ENCODE peak calls at places on chromosome 1, in four cellular contexts. One of them, this sample, is unnamed.

GRCh38 chr1:203116048-203116810 is 11.3 kb upstream of the ADORA1 start:
- DNase-seq in IMR-90: no peak
- DNase-seq in mesendoderm: no peak
- DNase-seq in H1: peak
- DNase-seq in this sample: no peak

GRCh38 chr1:199247891-199248290 is 609.1 kb downstream of the PTPRC start:
- DNase-seq in IMR-90: no peak
- DNase-seq in mesendoderm: no peak
- DNase-seq in H1: no peak
- DNase-seq in this sample: no peak

GRCh38 chr1:100511058-100511457 is 26.9 kb upstream of the GPR88 start:
- DNase-seq in IMR-90: no peak
- DNase-seq in mesendoderm: no peak
- DNase-seq in H1: no peak
- DNase-seq in this sample: no peak

GRCh38 chr1:222930097-222930496 is 115.3 kb downstream of the DISP1 start:
- DNase-seq in IMR-90: no peak
- DNase-seq in mesendoderm: no peak
- DNase-seq in H1: no peak
- DNase-seq in this sample: no peak

GRCh38 chr1:234571692-234572091 is 38.3 kb downstream of the IRF2BP2 start:
- DNase-seq in IMR-90: no peak
- DNase-seq in mesendoderm: no peak
- DNase-seq in H1: no peak
- DNase-seq in this sample: no peak

GRCh38 chr1:3890389-3891328 is 9.4 kb downstream of the C1orf174 start:
- DNase-seq in IMR-90: no peak
- DNase-seq in mesendoderm: no peak
- DNase-seq in H1: no peak
- DNase-seq in this sample: no peak

GRCh38 chr1:100188617-100189016 is 10.6 kb upstream of the LRRC39 start:
- DNase-seq in IMR-90: peak
- DNase-seq in mesendoderm: no peak
- DNase-seq in H1: no peak
- DNase-seq in this sample: no peak

GRCh38 chr1:151703813-151704212 is 12.8 kb downstream of the CELF3 start:
- DNase-seq in IMR-90: no peak
- DNase-seq in mesendoderm: no peak
- DNase-seq in H1: no peak
- DNase-seq in this sample: no peak

GRCh38 chr1:109255673-109256072 is 6.3 kb downstream of the CELSR2 start:
- DNase-seq in IMR-90: no peak
- DNase-seq in mesendoderm: no peak
- DNase-seq in H1: no peak
- DNase-seq in this sample: no peak

GRCh38 chr1:9478021-9478420 is 61.2 kb upstream of the SLC25A33 start:
- DNase-seq in IMR-90: no peak
- DNase-seq in mesendoderm: no peak
- DNase-seq in H1: no peak
- DNase-seq in this sample: no peak

GRCh38 chr1:89454845-89455521 is 69.6 kb upstream of the LRRC8B start:
- DNase-seq in IMR-90: peak
- DNase-seq in mesendoderm: peak
- DNase-seq in H1: peak
- DNase-seq in this sample: no peak

GRCh38 chr1:50917128-50917795 is 42.8 kb downstream of the FAF1 start:
- DNase-seq in IMR-90: no peak
- DNase-seq in mesendoderm: no peak
- DNase-seq in H1: no peak
- DNase-seq in this sample: no peak

GRCh38 chr1:63795455-63795854 is 21.6 kb downstream of the ROR1 start:
- DNase-seq in IMR-90: no peak
- DNase-seq in mesendoderm: no peak
- DNase-seq in H1: no peak
- DNase-seq in this sample: no peak

GRCh38 chr1:158087320-158087927 is 93.3 kb upstream of the CD1D start:
- DNase-seq in IMR-90: peak
- DNase-seq in mesendoderm: peak
- DNase-seq in H1: peak
- DNase-seq in this sample: peak

GRCh38 chr1:184900507-184900906 is 73.8 kb downstream of the NIBAN1 start:
- DNase-seq in IMR-90: no peak
- DNase-seq in mesendoderm: no peak
- DNase-seq in H1: no peak
- DNase-seq in this sample: no peak

GRCh38 chr1:17098440-17099317 is 20.6 kb downstream of the PADI2 start:
- DNase-seq in IMR-90: no peak
- DNase-seq in mesendoderm: no peak
- DNase-seq in H1: no peak
- DNase-seq in this sample: no peak

GRCh38 chr1:109466440-109467300 is at the start of gene SYPL2:
- DNase-seq in IMR-90: peak
- DNase-seq in mesendoderm: peak
- DNase-seq in H1: peak
- DNase-seq in this sample: peak

GRCh38 chr1:154906621-154907081 is 29.9 kb downstream of the PMVK start:
- DNase-seq in IMR-90: no peak
- DNase-seq in mesendoderm: peak
- DNase-seq in H1: no peak
- DNase-seq in this sample: no peak

GRCh38 chr1:94926365-94926914 is 470 bp downstream of the CNN3 start:
- DNase-seq in IMR-90: peak
- DNase-seq in mesendoderm: peak
- DNase-seq in H1: peak
- DNase-seq in this sample: peak

GRCh38 chr1:27026621-27027574 is 14.2 kb upstream of the TENT5B start:
- DNase-seq in IMR-90: peak
- DNase-seq in mesendoderm: peak
- DNase-seq in H1: peak
- DNase-seq in this sample: peak

GRCh38 chr1:193338194-193338593 is 151.8 kb upstream of the B3GALT2 start:
- DNase-seq in IMR-90: peak
- DNase-seq in mesendoderm: no peak
- DNase-seq in H1: no peak
- DNase-seq in this sample: no peak

GRCh38 chr1:152582647-152583046 is 2.3 kb upstream of the LCE3D start:
- DNase-seq in IMR-90: peak
- DNase-seq in mesendoderm: no peak
- DNase-seq in H1: no peak
- DNase-seq in this sample: no peak

GRCh38 chr1:29810121-29811120 is 574.1 kb downstream of the PTPRU start:
- DNase-seq in IMR-90: no peak
- DNase-seq in mesendoderm: no peak
- DNase-seq in H1: peak
- DNase-seq in this sample: peak

GRCh38 chr1:228022571-228023293 is 15.9 kb downstream of the WNT3A start:
- DNase-seq in IMR-90: no peak
- DNase-seq in mesendoderm: no peak
- DNase-seq in H1: no peak
- DNase-seq in this sample: peak

GRCh38 chr1:41695118-41695517 is 210.6 kb upstream of the EDN2 start:
- DNase-seq in IMR-90: no peak
- DNase-seq in mesendoderm: no peak
- DNase-seq in H1: no peak
- DNase-seq in this sample: no peak

GRCh38 chr1:224114787-224115175 is 870 bp downstream of the FBXO28 start:
- DNase-seq in IMR-90: no peak
- DNase-seq in mesendoderm: no peak
- DNase-seq in H1: no peak
- DNase-seq in this sample: no peak

GRCh38 chr1:75233302-75233929 is 99.2 kb downstream of the LHX8 start:
- DNase-seq in IMR-90: peak
- DNase-seq in mesendoderm: peak
- DNase-seq in H1: no peak
- DNase-seq in this sample: no peak

GRCh38 chr1:160196143-160196542 is 5.8 kb downstream of the CASQ1 start:
- DNase-seq in IMR-90: no peak
- DNase-seq in mesendoderm: no peak
- DNase-seq in H1: no peak
- DNase-seq in this sample: no peak

GRCh38 chr1:160952129-160952510 is 2.5 kb downstream of the ITLN2 start:
- DNase-seq in IMR-90: no peak
- DNase-seq in mesendoderm: no peak
- DNase-seq in H1: no peak
- DNase-seq in this sample: no peak

GRCh38 chr1:180951881-180952656 is 39.4 kb downstream of the KIAA1614 start:
- DNase-seq in IMR-90: no peak
- DNase-seq in mesendoderm: peak
- DNase-seq in H1: no peak
- DNase-seq in this sample: no peak

GRCh38 chr1:223831755-223832636 is 13.8 kb downstream of the TP53BP2 start:
- DNase-seq in IMR-90: peak
- DNase-seq in mesendoderm: no peak
- DNase-seq in H1: no peak
- DNase-seq in this sample: no peak

GRCh38 chr1:6685381-6685780 is 16.2 kb downstream of the DNAJC11 start:
- DNase-seq in IMR-90: no peak
- DNase-seq in mesendoderm: no peak
- DNase-seq in H1: no peak
- DNase-seq in this sample: no peak

GRCh38 chr1:35047188-35047858 is 15.6 kb upstream of the ZMYM6 start:
- DNase-seq in IMR-90: peak
- DNase-seq in mesendoderm: no peak
- DNase-seq in H1: no peak
- DNase-seq in this sample: no peak

DNA sequence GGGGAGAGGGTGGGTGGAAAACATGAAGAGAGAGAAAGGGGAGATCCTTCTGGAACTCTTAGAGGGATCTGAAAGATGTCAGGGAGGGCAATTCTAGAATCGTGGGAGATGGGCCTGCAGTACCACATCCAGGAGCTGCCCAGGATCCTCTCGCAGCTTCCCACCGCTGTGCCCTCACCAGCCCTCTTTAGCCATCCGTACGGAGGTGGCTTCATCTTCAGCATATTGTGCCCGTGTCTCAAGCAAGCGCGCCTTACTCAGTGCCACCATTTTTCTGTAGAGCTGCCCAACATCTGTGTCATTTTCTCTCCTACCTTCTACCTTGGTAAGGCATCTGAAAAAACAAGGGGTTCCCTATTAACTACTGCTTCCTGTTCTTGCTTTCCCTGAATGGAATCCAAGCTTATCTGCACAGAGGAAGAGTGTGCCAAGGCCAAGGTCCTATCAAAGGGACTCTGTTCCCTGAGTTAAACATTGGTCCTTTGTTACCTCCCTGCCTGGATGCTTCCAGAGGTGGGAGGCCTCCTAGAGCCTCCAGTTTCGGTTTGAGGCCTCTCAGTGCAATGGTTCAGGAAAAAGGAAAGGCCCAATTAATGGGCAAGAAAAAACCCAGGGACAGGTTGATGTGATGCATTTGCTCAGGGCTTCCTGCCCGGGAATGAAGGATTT is 23.2 kb downstream of the C1orf116 start:
- DNase-seq in IMR-90: no peak
- DNase-seq in mesendoderm: no peak
- DNase-seq in H1: no peak
- DNase-seq in this sample: no peak
- H3K4ac ChIP-seq in IMR-90: no peak
- H3K4ac ChIP-seq in mesendoderm: no peak
- H3K4ac ChIP-seq in H1: no peak
- H3K4ac ChIP-seq in this sample: no peak

GRCh38 chr1:209349372-209350324 is 233.9 kb upstream of the CAMK1G start:
- DNase-seq in IMR-90: peak
- DNase-seq in mesendoderm: peak
- DNase-seq in H1: no peak
- DNase-seq in this sample: no peak
- H3K56ac ChIP-seq in IMR-90: no peak
- H3K56ac ChIP-seq in mesendoderm: no peak
- H3K56ac ChIP-seq in H1: no peak
- H3K56ac ChIP-seq in this sample: no peak

DNA sequence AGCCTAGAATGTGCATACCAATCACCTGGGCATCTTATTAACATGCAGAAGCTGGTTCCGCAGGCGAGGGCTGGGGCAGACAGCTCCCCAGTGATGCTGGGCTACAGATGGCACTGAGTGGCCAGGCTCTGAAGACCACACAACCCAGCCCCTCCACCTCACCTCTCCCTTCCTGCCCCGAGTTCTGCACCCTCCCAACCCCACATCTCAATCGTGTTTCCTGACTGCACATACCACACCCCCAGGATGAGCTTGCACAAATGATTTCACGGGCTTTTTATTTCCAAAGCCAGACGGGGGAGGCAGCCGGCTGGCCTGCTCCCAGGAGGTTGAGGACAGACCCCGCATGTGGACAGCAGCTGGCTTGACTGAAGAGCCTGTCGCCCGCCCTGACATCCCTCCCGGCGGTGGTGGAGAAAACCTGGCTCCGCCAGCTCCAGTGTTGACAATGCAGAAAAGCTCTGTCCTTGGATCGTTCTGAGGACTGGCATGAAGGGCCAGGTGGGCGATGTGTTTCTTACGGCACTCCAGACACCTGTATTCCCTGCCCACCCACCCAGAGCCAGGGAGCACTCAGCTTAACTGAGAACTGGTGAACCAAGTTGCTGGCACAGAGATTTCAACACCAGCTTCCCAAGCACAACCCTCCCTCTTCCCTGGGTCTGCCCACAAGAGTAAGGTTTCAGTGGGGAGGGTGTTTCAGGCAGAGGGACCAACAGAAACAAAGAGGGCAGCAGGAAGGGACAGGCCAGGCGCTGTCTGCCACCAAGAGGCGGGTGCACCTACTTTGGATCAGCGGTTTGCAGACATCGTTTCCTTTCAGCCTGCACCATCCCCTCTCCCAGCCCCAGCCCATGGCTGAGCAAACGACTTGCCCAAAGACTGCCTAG is 21.6 kb upstream of the ALDH4A1 start:
- DNase-seq in IMR-90: peak
- DNase-seq in mesendoderm: no peak
- DNase-seq in H1: no peak
- DNase-seq in this sample: no peak
- H2AK5ac ChIP-seq in IMR-90: peak
- H2AK5ac ChIP-seq in mesendoderm: no peak
- H2AK5ac ChIP-seq in H1: no peak
- H2AK5ac ChIP-seq in this sample: no peak

DNA sequence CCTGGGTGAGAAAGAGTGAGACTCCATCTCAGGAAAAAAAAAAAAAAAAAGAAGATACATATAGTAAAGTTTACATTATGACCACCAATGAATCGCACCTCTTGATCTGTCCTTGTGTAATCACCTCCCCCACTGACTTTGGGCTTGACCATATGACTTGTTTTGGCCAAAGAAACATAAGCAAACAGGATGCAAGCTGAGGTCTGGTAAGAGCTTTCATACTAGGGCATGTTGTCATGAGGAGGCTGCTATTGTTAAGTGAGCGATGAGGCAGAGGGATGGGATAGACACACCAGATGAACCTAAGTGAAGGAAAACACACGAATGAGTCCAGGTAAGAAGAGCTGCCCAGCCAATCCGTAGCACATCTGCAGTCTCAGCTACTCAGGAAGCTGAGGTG is 10.7 kb downstream of the ENAH start:
- DNase-seq in IMR-90: peak
- DNase-seq in mesendoderm: peak
- DNase-seq in H1: no peak
- DNase-seq in this sample: no peak
- H3K4ac ChIP-seq in IMR-90: no peak
- H3K4ac ChIP-seq in mesendoderm: no peak
- H3K4ac ChIP-seq in H1: no peak
- H3K4ac ChIP-seq in this sample: no peak

GRCh38 chr1:54570161-54570560 is 22.1 kb downstream of the ACOT11 start:
- DNase-seq in IMR-90: no peak
- DNase-seq in mesendoderm: no peak
- DNase-seq in H1: no peak
- DNase-seq in this sample: no peak
- H3K56ac ChIP-seq in IMR-90: no peak
- H3K56ac ChIP-seq in mesendoderm: no peak
- H3K56ac ChIP-seq in H1: no peak
- H3K56ac ChIP-seq in this sample: no peak